ENCODE peak calls at places on chromosomes 7 and 10, in five cellular contexts. A is omental fat pad, H is nephron progenitor cell, M is dorsolateral prefrontal cortex, Y is body of pancreas. W is an unnamed sample.

GRCh38 chr7:80593869-80594587 is 44.4 kb upstream of the CD36 start:
- DNase-seq in A (no peak), H (no peak), M (no peak), Y (peak; percentile 34), W (no peak)

GRCh38 chr10:130018253-130018652 is 54.2 kb upstream of the EBF3 start:
- DNase-seq in A (no peak), H (no peak), M (no peak), Y (no peak), W (no peak)

GRCh38 chr10:13328588-13328987 is 19.5 kb downstream of the SEPHS1 start:
- DNase-seq in A (no peak), H (no peak), M (no peak), Y (no peak), W (no peak)

GRCh38 chr10:58412502-58412961 is 27.3 kb downstream of the TFAM start:
- DNase-seq in A (no peak), H (no peak), M (no peak), Y (no peak), W (no peak)

GRCh38 chr10:132195366-132196075 is 8.8 kb downstream of the DPYSL4 start:
- DNase-seq in A (no peak), H (no peak), M (no peak), Y (no peak), W (no peak)

GRCh38 chr10:110209926-110210662 is 2.7 kb downstream of the MXI1 start:
- DNase-seq in A (no peak), H (peak; percentile 59), M (peak; percentile 47), Y (peak; percentile 61), W (peak; percentile 28)

GRCh38 chr10:7457478-7458316 is 46.9 kb upstream of the SFMBT2 start:
- DNase-seq in A (no peak), H (no peak), M (no peak), Y (peak; percentile 27), W (no peak)

GRCh38 chr10:80462986-80463741 is 9.1 kb downstream of the TSPAN14 start:
- DNase-seq in A (no peak), H (peak; percentile 27), M (no peak), Y (no peak), W (no peak)

GRCh38 chr10:17483079-17483478 is 28.7 kb upstream of the ST8SIA6 start:
- DNase-seq in A (no peak), H (no peak), M (no peak), Y (no peak), W (no peak)

GRCh38 chr10:6310977-6311376 is 108.2 kb downstream of the PFKFB3 start:
- DNase-seq in A (no peak), H (no peak), M (no peak), Y (no peak), W (no peak)

GRCh38 chr7:123784263-123784662 is 35.5 kb upstream of the WASL start:
- DNase-seq in A (no peak), H (no peak), M (no peak), Y (peak; percentile 17), W (no peak)

GRCh38 chr7:22728416-22729029 is 1.5 kb downstream of the IL6 start:
- DNase-seq in A (no peak), H (no peak), M (no peak), Y (no peak), W (no peak)

GRCh38 chr7:32458025-32458424 is 32.2 kb downstream of the LSM5 start:
- DNase-seq in A (no peak), H (no peak), M (no peak), Y (no peak), W (no peak)

GRCh38 chr7:75931676-75932075 is 16.7 kb downstream of the POR start:
- DNase-seq in A (no peak), H (no peak), M (no peak), Y (peak; percentile 8), W (no peak)

GRCh38 chr10:35639651-35640311 is 2.3 kb downstream of the FZD8 start:
- DNase-seq in A (no peak), H (peak; percentile 58), M (peak; percentile 37), Y (peak; percentile 31), W (peak; percentile 34)

GRCh38 chr7:4561775-4562174 is 120.3 kb upstream of the FOXK1 start:
- DNase-seq in A (no peak), H (no peak), M (no peak), Y (no peak), W (no peak)

GRCh38 chr10:93030409-93030808 is 30.2 kb upstream of the CYP26C1 start:
- DNase-seq in A (no peak), H (no peak), M (no peak), Y (no peak), W (no peak)

GRCh38 chr7:2154121-2154520 is 78.6 kb downstream of the MAD1L1 start:
- DNase-seq in A (no peak), H (no peak), M (no peak), Y (no peak), W (no peak)

GRCh38 chr7:35494407-35494806 is 200.5 kb downstream of the HERPUD2 start:
- DNase-seq in A (no peak), H (no peak), M (no peak), Y (no peak), W (no peak)

GRCh38 chr10:35561670-35562069 is 43.5 kb upstream of the GJD4 start:
- DNase-seq in A (no peak), H (no peak), M (peak; percentile 66), Y (no peak), W (no peak)

GRCh38 chr7:35697414-35698175 is 2.7 kb upstream of the HERPUD2 start:
- DNase-seq in A (no peak), H (no peak), M (no peak), Y (no peak), W (no peak)

GRCh38 chr7:128254470-128254869 is 13.4 kb downstream of the LEP start:
- DNase-seq in A (no peak), H (no peak), M (no peak), Y (no peak), W (no peak)

GRCh38 chr7:159095979-159096411 is 48.7 kb downstream of the VIPR2 start:
- DNase-seq in A (no peak), H (no peak), M (peak; percentile 15), Y (no peak), W (no peak)

GRCh38 chr7:112138938-112139337 is 67.3 kb downstream of the DOCK4 start:
- DNase-seq in A (no peak), H (no peak), M (no peak), Y (no peak), W (no peak)

GRCh38 chr10:103921750-103922195 is 3.8 kb upstream of the STN1 start:
- DNase-seq in A (no peak), H (no peak), M (no peak), Y (peak; percentile 30), W (peak; percentile 21)

GRCh38 chr7:32611201-32611691 is 116.0 kb downstream of the AVL9 start:
- DNase-seq in A (no peak), H (no peak), M (no peak), Y (no peak), W (no peak)

DNA sequence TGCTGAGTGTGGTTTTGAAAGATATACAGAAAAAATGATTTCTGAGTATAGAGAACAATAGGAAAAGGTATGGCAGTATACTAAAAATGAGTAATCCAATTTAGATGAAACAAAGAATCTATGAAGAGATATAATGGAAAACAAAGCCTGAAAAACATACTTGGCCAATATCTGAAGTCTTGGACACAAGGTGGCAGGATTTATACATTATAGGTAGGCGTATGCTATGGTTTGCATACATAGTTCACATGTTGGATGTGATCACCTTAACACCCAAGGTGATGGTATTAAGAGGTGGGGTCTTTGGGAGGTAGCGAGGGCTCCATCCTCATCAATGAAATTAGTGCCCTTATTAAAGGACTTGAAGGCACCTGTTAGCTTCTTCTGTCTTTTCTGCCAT is 34.5 kb upstream of the BPGM start:
- DNase-seq in A (no peak), H (no peak), M (no peak), Y (no peak), W (no peak)
- TF ChIP-seq CTCF in A (no peak), H (no peak), M (no peak), Y (no peak), W (no peak)

GRCh38 chr7:42768037-42768436 is 143.8 kb downstream of the C7orf25 start:
- DNase-seq in A (no peak), H (no peak), M (no peak), Y (no peak), W (no peak)
- TF ChIP-seq CTCF in A (no peak), H (no peak), M (no peak), Y (no peak), W (no peak)

DNA sequence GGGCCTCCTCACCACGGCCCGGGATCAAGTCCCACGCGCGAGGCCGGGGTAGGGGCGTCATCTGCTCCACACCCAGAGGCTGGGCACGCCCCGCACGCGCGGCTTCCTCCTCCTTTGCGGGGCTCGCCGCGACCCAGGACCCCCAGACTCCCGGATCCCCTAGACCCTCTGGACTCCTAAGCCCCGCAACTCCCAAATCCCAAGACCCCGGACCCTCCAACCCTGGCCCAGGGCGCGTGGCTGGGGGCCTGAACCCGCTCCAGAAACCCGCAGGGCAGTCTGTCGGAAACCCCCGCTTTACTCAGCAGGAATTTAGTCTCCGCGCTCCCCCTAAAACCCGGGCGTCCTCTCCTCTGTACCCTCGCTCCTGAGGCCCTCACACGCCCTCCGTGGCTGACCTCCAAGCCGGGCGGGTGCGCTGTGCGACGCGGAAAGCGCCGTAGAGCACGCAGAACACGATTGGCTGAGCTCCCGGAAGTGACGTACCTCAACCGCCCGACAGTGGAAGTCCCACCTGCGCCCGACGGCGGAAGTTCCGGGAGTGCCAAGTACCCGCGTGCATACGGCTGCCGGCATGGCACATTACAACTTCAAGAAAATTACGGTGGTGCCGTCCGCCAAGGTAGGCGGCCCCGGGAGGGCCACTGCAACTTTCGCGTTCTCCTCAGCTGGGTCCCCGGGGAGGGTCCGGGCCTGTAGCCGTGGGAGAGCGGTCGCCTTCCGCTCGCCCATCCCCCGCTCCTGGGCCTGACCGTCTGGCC is at the start of gene GTPBP4:
- DNase-seq in A (peak; percentile 96), H (peak; percentile 93), M (peak; percentile 97), Y (peak; percentile 99), W (peak; percentile 88)
- TF ChIP-seq CTCF in A (no peak), H (no peak), M (peak; percentile 49), Y (no peak), W (no peak)

GRCh38 chr10:33015798-33016547 is 57.9 kb upstream of the ITGB1 start:
- DNase-seq in A (no peak), H (no peak), M (no peak), Y (no peak), W (no peak)
- TF ChIP-seq CTCF in A (no peak), H (no peak), M (no peak), Y (no peak), W (no peak)

GRCh38 chr7:82164813-82165212 is 278.8 kb downstream of the CACNA2D1 start:
- DNase-seq in A (no peak), H (no peak), M (no peak), Y (peak; percentile 5), W (no peak)
- TF ChIP-seq CTCF in A (no peak), H (no peak), M (peak; percentile 58), Y (no peak), W (no peak)

GRCh38 chr10:69141304-69141703 is 17.3 kb downstream of the VPS26A start:
- DNase-seq in A (no peak), H (no peak), M (no peak), Y (no peak), W (no peak)
- TF ChIP-seq CTCF in A (no peak), H (no peak), M (no peak), Y (no peak), W (no peak)